ENCODE peak calls at places on chromosomes 6 and 20, in eight cellular contexts. T is hepatocyte, N is esophagus muscularis mucosa, A is endodermal cell, L is A549, J is tibial artery, W is DND-41, C is PC-3. M is an unnamed sample.

GRCh38 chr20:35601990-35602389 is 13.6 kb upstream of the SPAG4 start:
- DNase-seq in T (no peak), N (no peak), A (no peak), L (no peak), J (no peak), W (no peak), C (no peak), M (no peak)

GRCh38 chr6:39867592-39867991 is 66.7 kb downstream of the MOCS1 start:
- DNase-seq in T (no peak), N (no peak), A (peak), L (no peak), J (no peak), W (no peak), C (no peak), M (no peak)

GRCh38 chr6:132354517-132355167 is 46.6 kb downstream of the MOXD1 start:
- DNase-seq in T (no peak), N (no peak), A (peak), L (peak), J (peak), W (peak), C (peak), M (peak)

GRCh38 chr6:134315974-134316391 is 1.9 kb downstream of the SGK1 start:
- DNase-seq in T (no peak), N (no peak), A (no peak), L (no peak), J (no peak), W (no peak), C (no peak), M (no peak)

GRCh38 chr20:19691125-19691524 is 66.9 kb upstream of the RIN2 start:
- DNase-seq in T (peak), N (no peak), A (no peak), L (no peak), J (no peak), W (no peak), C (no peak), M (no peak)

GRCh38 chr6:134550604-134551003 is 232.7 kb upstream of the SGK1 start:
- DNase-seq in T (no peak), N (no peak), A (no peak), L (peak), J (no peak), W (no peak), C (no peak), M (no peak)

GRCh38 chr6:159761135-159761872 is 541 bp upstream of the ACAT2 start:
- DNase-seq in T (peak), N (no peak), A (peak), L (no peak), J (peak), W (peak), C (peak), M (peak)

GRCh38 chr20:428658-429200 is 20.6 kb downstream of the RBCK1 start:
- DNase-seq in T (no peak), N (no peak), A (peak), L (no peak), J (no peak), W (no peak), C (no peak), M (no peak)

GRCh38 chr6:27604986-27605385 is 132.1 kb upstream of the ZNF184 start:
- DNase-seq in T (peak), N (no peak), A (peak), L (peak), J (no peak), W (no peak), C (no peak), M (no peak)

GRCh38 chr6:105991561-105992314 is 94.4 kb upstream of the PRDM1 start:
- DNase-seq in T (peak), N (no peak), A (peak), L (no peak), J (no peak), W (no peak), C (peak), M (peak)

GRCh38 chr20:2697768-2698167 is 5.2 kb downstream of the EBF4 start:
- DNase-seq in T (no peak), N (no peak), A (no peak), L (no peak), J (no peak), W (no peak), C (no peak), M (no peak)

GRCh38 chr6:8434727-8435092 is 635 bp downstream of the SLC35B3 start:
- DNase-seq in T (no peak), N (no peak), A (no peak), L (no peak), J (no peak), W (no peak), C (no peak), M (no peak)

GRCh38 chr6:26020983-26021349 is 58.4 kb downstream of the TRIM38 start:
- DNase-seq in T (peak), N (no peak), A (peak), L (peak), J (peak), W (peak), C (peak), M (peak)

GRCh38 chr6:30819287-30819917 is 64.9 kb upstream of the DDR1 start:
- DNase-seq in T (no peak), N (no peak), A (no peak), L (no peak), J (no peak), W (no peak), C (peak), M (peak)

GRCh38 chr6:44300424-44300823 is 12.7 kb downstream of the AARS2 start:
- DNase-seq in T (no peak), N (no peak), A (no peak), L (no peak), J (no peak), W (no peak), C (no peak), M (no peak)

GRCh38 chr6:8435845-8436168 is 462 bp upstream of the SLC35B3 start:
- DNase-seq in T (no peak), N (no peak), A (no peak), L (no peak), J (no peak), W (no peak), C (peak), M (peak)

GRCh38 chr6:1200706-1201105 is 111.2 kb upstream of the FOXQ1 start:
- DNase-seq in T (peak), N (no peak), A (no peak), L (no peak), J (no peak), W (no peak), C (no peak), M (no peak)

GRCh38 chr6:163780993-163781392 is 366.5 kb downstream of the QKI start:
- DNase-seq in T (peak), N (no peak), A (peak), L (no peak), J (peak), W (no peak), C (no peak), M (no peak)

GRCh38 chr20:46051556-46052323 is 22.7 kb downstream of the SLC12A5 start:
- DNase-seq in T (no peak), N (no peak), A (no peak), L (no peak), J (no peak), W (no peak), C (peak), M (peak)

GRCh38 chr6:84019171-84019570 is 14.4 kb upstream of the MRAP2 start:
- DNase-seq in T (no peak), N (no peak), A (no peak), L (no peak), J (no peak), W (no peak), C (no peak), M (no peak)

GRCh38 chr20:59567585-59568508 is 36.5 kb upstream of the PHACTR3 start:
- DNase-seq in T (no peak), N (no peak), A (no peak), L (no peak), J (no peak), W (no peak), C (no peak), M (no peak)

GRCh38 chr20:33210371-33210770 is 6.8 kb upstream of the BPIFA3 start:
- DNase-seq in T (no peak), N (no peak), A (no peak), L (no peak), J (no peak), W (no peak), C (no peak), M (no peak)

GRCh38 chr20:695165-695866 is 19.7 kb upstream of the SCRT2 start:
- DNase-seq in T (no peak), N (no peak), A (no peak), L (no peak), J (no peak), W (no peak), C (no peak), M (no peak)

GRCh38 chr20:21632654-21633053 is 72.8 kb upstream of the PAX1 start:
- DNase-seq in T (no peak), N (no peak), A (no peak), L (no peak), J (no peak), W (no peak), C (no peak), M (no peak)

GRCh38 chr6:28776269-28777146 is 147.3 kb downstream of the TRIM27 start:
- DNase-seq in T (no peak), N (no peak), A (peak), L (no peak), J (no peak), W (no peak), C (peak), M (no peak)

GRCh38 chr20:6718660-6719059 is 48.8 kb upstream of the BMP2 start:
- DNase-seq in T (peak), N (no peak), A (no peak), L (peak), J (no peak), W (no peak), C (peak), M (peak)

GRCh38 chr20:53578492-53579222 is 15.0 kb downstream of the ZNF217 start:
- DNase-seq in T (peak), N (no peak), A (peak), L (peak), J (peak), W (peak), C (peak), M (peak)

GRCh38 chr6:166618866-166619761 is 7.9 kb downstream of the RPS6KA2 start:
- DNase-seq in T (no peak), N (no peak), A (peak), L (no peak), J (no peak), W (no peak), C (no peak), M (no peak)

GRCh38 chr6:56730663-56731529 is 88.2 kb upstream of the DST start:
- DNase-seq in T (peak), N (no peak), A (no peak), L (no peak), J (no peak), W (no peak), C (peak), M (peak)

GRCh38 chr6:8991844-8992243 is 556.5 kb upstream of the SLC35B3 start:
- DNase-seq in T (no peak), N (no peak), A (no peak), L (no peak), J (no peak), W (no peak), C (no peak), M (no peak)

GRCh38 chr20:64052987-64053840 is 3.8 kb upstream of the SOX18 start:
- DNase-seq in T (no peak), N (no peak), A (peak), L (no peak), J (no peak), W (no peak), C (no peak), M (no peak)

GRCh38 chr20:4038047-4038459 is 22.7 kb upstream of the RNF24 start:
- DNase-seq in T (peak), N (no peak), A (peak), L (peak), J (peak), W (peak), C (peak), M (peak)

GRCh38 chr20:44437497-44437896 is 38.2 kb upstream of the TTPAL start:
- DNase-seq in T (no peak), N (no peak), A (no peak), L (no peak), J (no peak), W (no peak), C (no peak), M (no peak)

GRCh38 chr20:35702824-35703695 is 3.9 kb downstream of the ROMO1 start:
- DNase-seq in T (no peak), N (no peak), A (no peak), L (no peak), J (no peak), W (no peak), C (no peak), M (no peak)

DNA sequence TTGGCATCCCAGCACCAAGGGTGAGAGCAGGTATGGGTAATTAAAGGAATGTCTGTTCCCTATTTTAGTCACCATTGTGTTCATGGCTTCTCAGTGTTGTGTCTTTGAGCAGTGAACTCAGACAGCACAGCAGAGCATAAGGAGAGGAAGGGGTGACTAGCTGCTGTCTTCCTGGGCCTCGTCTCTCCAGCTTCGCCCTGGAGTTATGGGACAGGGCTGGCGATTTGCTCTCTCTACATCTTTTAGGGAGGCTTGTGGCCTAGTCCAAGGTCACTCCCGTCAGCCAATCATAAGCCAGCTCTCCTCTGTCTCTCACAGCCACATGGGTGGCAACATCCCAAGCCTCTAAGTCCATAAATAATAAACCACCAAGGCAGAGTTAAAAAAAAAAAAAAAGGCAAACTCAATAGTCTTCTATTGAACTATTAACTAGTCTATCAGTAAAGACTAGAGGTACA is 7.3 kb downstream of the CST3 start:
- DNase-seq in T (no peak), N (peak), A (no peak), L (no peak), J (no peak), W (no peak), C (no peak), M (no peak)
- H3K27ac ChIP-seq in T (peak), N (peak), A (no peak), L (no peak), J (no peak), W (no peak), C (no peak), M (peak)

DNA sequence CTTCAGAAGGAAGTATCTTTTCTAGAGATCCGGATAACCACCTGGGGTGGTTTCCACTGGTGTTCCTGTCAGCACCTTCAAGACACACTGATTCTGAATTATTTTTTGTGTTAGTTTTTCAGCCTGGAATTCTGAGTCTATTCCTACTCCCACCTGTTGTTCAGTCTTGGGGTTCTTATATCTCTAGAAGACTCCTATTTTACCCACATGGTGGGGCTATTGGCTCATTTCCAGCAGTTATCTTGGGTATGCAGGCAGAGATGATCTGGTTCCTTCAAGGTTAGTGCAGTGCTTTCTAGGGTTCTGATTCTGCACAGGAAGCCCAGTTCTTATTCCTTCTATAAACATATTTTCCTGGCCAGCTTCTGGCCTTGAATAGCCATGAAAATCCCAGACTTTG is 175.6 kb upstream of the PDE7B start:
- DNase-seq in T (peak), N (no peak), A (peak), L (peak), J (no peak), W (peak), C (peak), M (peak)
- TF ChIP-seq CTCF in T (peak), N (no peak), A (peak), L (peak), J (no peak), W (peak), C (peak), M (no peak)

DNA sequence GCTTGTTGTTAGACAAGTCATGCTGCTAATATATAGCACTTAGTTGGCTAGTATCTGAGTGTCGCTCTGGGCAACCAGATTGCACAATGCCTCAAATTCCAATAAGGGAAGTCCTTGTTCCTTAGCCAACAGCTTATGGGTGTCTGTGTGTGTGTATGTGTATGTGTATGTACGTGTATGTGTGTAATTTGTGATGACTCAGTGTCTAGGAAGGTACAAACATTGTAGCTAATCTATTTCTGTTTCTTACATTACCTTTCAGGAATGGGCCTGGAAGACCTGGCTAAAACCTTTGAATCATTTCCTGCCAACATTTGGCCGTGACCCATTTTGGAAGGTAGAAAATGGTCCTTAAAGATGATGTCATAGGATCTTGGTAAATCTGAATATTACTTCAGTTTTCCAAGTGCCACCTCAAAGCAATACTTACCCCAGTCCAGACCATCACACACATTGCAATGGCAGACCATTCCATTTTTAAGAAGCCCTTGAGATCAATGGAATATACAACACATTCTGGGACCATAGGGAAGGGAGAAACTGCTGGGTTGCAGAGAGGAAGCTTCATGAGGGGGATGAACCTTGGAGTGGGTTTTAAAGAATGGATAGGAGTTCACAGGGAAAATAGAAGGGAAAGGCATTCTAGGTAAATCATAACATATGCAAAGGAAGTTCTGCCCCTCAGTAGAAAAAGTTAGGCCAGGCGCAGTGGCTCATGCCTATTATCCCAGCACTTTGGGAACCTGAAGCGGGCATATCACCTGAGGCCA is 25.1 kb downstream of the NEDD9 start:
- DNase-seq in T (peak), N (no peak), A (peak), L (peak), J (peak), W (no peak), C (peak), M (peak)
- H3K27ac ChIP-seq in T (peak), N (peak), A (no peak), L (peak), J (peak), W (no peak), C (peak), M (peak)

GRCh38 chr6:152671146-152671545 is 26.6 kb upstream of the MYCT1 start:
- DNase-seq in T (no peak), N (no peak), A (no peak), L (no peak), J (no peak), W (no peak), C (no peak), M (no peak)

GRCh38 chr6:152673233-152673632 is 24.5 kb upstream of the MYCT1 start:
- DNase-seq in T (no peak), N (no peak), A (no peak), L (no peak), J (no peak), W (no peak), C (no peak), M (no peak)

DNA sequence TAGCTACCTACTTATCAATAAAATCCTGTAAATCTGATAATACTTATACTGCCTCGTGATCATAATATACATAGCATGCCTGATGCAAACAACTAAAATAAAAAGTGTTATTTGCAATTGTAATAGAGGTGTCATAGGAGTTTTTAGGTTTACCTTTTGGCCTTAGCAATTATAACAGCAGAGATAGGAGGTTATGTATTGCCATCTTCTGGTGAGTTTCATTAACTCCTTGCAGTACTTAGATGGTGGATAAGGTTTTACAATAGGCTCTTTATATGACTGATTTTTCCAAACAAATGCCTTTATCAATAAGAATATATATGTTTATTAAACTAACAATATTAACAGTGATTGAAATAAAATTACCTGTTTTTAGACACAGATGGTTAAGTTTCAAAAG is 27.8 kb upstream of the MYCT1 start:
- DNase-seq in T (no peak), N (no peak), A (no peak), L (peak), J (no peak), W (no peak), C (peak), M (peak)
- TF ChIP-seq CTCF in T (peak), N (peak), A (peak), L (peak), J (peak), W (peak), C (peak), M (no peak)

GRCh38 chr6:96911171-96911570 is 13.4 kb upstream of the KLHL32 start:
- DNase-seq in T (no peak), N (no peak), A (no peak), L (no peak), J (no peak), W (no peak), C (no peak), M (no peak)
- H3K27ac ChIP-seq in T (no peak), N (no peak), A (no peak), L (no peak), J (no peak), W (no peak), C (no peak), M (no peak)

DNA sequence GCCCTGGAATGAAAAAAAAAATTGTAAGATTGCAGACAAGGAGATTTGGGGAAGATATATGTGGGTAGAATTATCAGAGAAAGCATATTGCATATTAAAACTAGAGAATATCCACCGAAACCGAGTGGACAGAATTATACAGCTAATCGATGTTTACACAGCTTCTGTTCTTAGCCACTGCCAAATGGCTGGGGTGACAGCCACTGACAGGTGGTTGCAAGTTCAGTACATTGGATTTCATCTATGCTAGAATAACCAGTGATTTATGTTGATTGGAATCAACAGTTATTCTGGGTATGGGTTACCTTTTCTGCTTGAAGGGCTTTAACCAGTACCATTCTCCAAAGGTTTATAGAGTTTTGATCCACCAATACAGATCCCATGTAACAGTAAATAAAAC is 48.4 kb upstream of the THEMIS start:
- DNase-seq in T (no peak), N (no peak), A (no peak), L (no peak), J (no peak), W (no peak), C (no peak), M (no peak)
- TF ChIP-seq CTCF in T (no peak), N (no peak), A (no peak), L (no peak), J (no peak), W (no peak), C (no peak), M (no peak)

GRCh38 chr6:32936247-32937152 is 4.3 kb downstream of the HLA-DMB start:
- DNase-seq in T (no peak), N (no peak), A (no peak), L (no peak), J (no peak), W (no peak), C (no peak), M (no peak)
- H3K27ac ChIP-seq in T (no peak), N (no peak), A (no peak), L (no peak), J (no peak), W (no peak), C (no peak), M (no peak)

M was measured in RWPE1.